ENCODE peak calls at places on chromosomes 7 and 10, in seven cellular contexts. V is lower leg skin, H is ovary, G is IMR-90, J is breast epithelium, I is stomach, L is adrenal gland. R is an unnamed sample.

GRCh38 chr10:5442056-5442989 is 30.0 kb downstream of the NET1 start:
- DNase-seq in V (no peak), H (no peak), G (peak), J (no peak), I (no peak), L (no peak), R (no peak)

GRCh38 chr10:3623746-3624145 is 161.3 kb downstream of the KLF6 start:
- DNase-seq in V (no peak), H (no peak), G (peak), J (peak), I (no peak), L (no peak), R (no peak)

GRCh38 chr10:61721431-61721830 is 58.7 kb downstream of the CABCOCO1 start:
- DNase-seq in V (no peak), H (no peak), G (no peak), J (no peak), I (no peak), L (no peak), R (no peak)

GRCh38 chr7:45117582-45117981 is 6.1 kb upstream of the TBRG4 start:
- DNase-seq in V (no peak), H (no peak), G (no peak), J (no peak), I (no peak), L (no peak), R (no peak)

GRCh38 chr10:69634759-69635425 is 4.8 kb downstream of the FAM241B start:
- DNase-seq in V (peak), H (no peak), G (no peak), J (peak), I (peak), L (no peak), R (peak)

GRCh38 chr10:133614830-133615580 is 11.6 kb downstream of the FRG2B start:
- DNase-seq in V (no peak), H (no peak), G (no peak), J (no peak), I (no peak), L (no peak), R (no peak)

GRCh38 chr7:135374736-135375135 is 135.2 kb downstream of the CNOT4 start:
- DNase-seq in V (no peak), H (no peak), G (no peak), J (no peak), I (no peak), L (no peak), R (no peak)

GRCh38 chr10:14707441-14707840 is 67.3 kb downstream of the FAM107B start:
- DNase-seq in V (no peak), H (no peak), G (no peak), J (no peak), I (no peak), L (no peak), R (no peak)

GRCh38 chr10:71293446-71294090 is 25.5 kb upstream of the SLC29A3 start:
- DNase-seq in V (no peak), H (no peak), G (no peak), J (no peak), I (no peak), L (no peak), R (no peak)

GRCh38 chr10:22681301-22681700 is 33.1 kb downstream of the PIP4K2A start:
- DNase-seq in V (no peak), H (no peak), G (no peak), J (no peak), I (no peak), L (no peak), R (no peak)

GRCh38 chr10:86306628-86307278 is 59.8 kb downstream of the GRID1 start:
- DNase-seq in V (peak), H (no peak), G (peak), J (no peak), I (no peak), L (no peak), R (no peak)

GRCh38 chr10:96365571-96365970 is 6.8 kb upstream of the OPALIN start:
- DNase-seq in V (peak), H (no peak), G (no peak), J (no peak), I (no peak), L (no peak), R (no peak)

GRCh38 chr7:51140203-51140938 is 176.2 kb downstream of the COBL start:
- DNase-seq in V (no peak), H (no peak), G (no peak), J (no peak), I (no peak), L (no peak), R (no peak)

GRCh38 chr7:112105584-112106540 is 100.3 kb downstream of the DOCK4 start:
- DNase-seq in V (no peak), H (no peak), G (no peak), J (no peak), I (no peak), L (no peak), R (no peak)

GRCh38 chr10:93790454-93790853 is 32.7 kb downstream of the LGI1 start:
- DNase-seq in V (no peak), H (no peak), G (no peak), J (no peak), I (no peak), L (no peak), R (no peak)

GRCh38 chr7:36357054-36357453 is 32.6 kb upstream of the ANLN start:
- DNase-seq in V (no peak), H (no peak), G (no peak), J (no peak), I (peak), L (no peak), R (no peak)

GRCh38 chr7:68491523-68492358 is 1106.5 kb upstream of the AUTS2 start:
- DNase-seq in V (no peak), H (no peak), G (no peak), J (no peak), I (no peak), L (no peak), R (no peak)

GRCh38 chr10:100696477-100696901 is 48.9 kb upstream of the PAX2 start:
- DNase-seq in V (no peak), H (no peak), G (no peak), J (no peak), I (no peak), L (no peak), R (no peak)

GRCh38 chr10:132516771-132517725 is 20.5 kb upstream of the INPP5A start:
- DNase-seq in V (peak), H (peak), G (peak), J (peak), I (peak), L (peak), R (peak)

GRCh38 chr10:103517234-103518085 is 24.0 kb downstream of the NEURL1 start:
- DNase-seq in V (peak), H (no peak), G (no peak), J (no peak), I (peak), L (no peak), R (peak)

GRCh38 chr10:131928248-131929095 is 27.7 kb downstream of the PPP2R2D start:
- DNase-seq in V (no peak), H (no peak), G (peak), J (no peak), I (peak), L (no peak), R (no peak)

GRCh38 chr7:121741896-121742295 is 131.1 kb upstream of the PTPRZ1 start:
- DNase-seq in V (no peak), H (no peak), G (no peak), J (no peak), I (no peak), L (no peak), R (no peak)

GRCh38 chr10:42979181-42979580 is 97.7 kb upstream of the RET start:
- DNase-seq in V (peak), H (no peak), G (no peak), J (no peak), I (peak), L (no peak), R (no peak)

GRCh38 chr10:113905756-113906155 is 51.3 kb downstream of the NHLRC2 start:
- DNase-seq in V (no peak), H (no peak), G (no peak), J (no peak), I (no peak), L (no peak), R (no peak)

GRCh38 chr10:32111585-32111984 is 55.4 kb upstream of the KIF5B start:
- DNase-seq in V (peak), H (no peak), G (no peak), J (no peak), I (no peak), L (no peak), R (no peak)

GRCh38 chr10:116329153-116329552 is 4.9 kb downstream of the CCDC172 start:
- DNase-seq in V (no peak), H (no peak), G (no peak), J (no peak), I (no peak), L (no peak), R (no peak)

GRCh38 chr10:11568578-11568977 is 42.9 kb downstream of the USP6NL start:
- DNase-seq in V (no peak), H (no peak), G (no peak), J (no peak), I (no peak), L (no peak), R (no peak)

GRCh38 chr10:11573497-11573896 is 38.0 kb downstream of the USP6NL start:
- DNase-seq in V (no peak), H (no peak), G (peak), J (no peak), I (no peak), L (no peak), R (no peak)

GRCh38 chr10:11576092-11576809 is 35.2 kb downstream of the USP6NL start:
- DNase-seq in V (no peak), H (no peak), G (no peak), J (no peak), I (no peak), L (no peak), R (no peak)

GRCh38 chr10:11570751-11571150 is 40.7 kb downstream of the USP6NL start:
- DNase-seq in V (no peak), H (no peak), G (no peak), J (no peak), I (no peak), L (no peak), R (no peak)
- TF ChIP-seq POLR2A in V (no peak), H (no peak), G (no peak), J (no peak), I (no peak), L (no peak), R (no peak)

GRCh38 chr10:81843042-81843441 is 32.0 kb upstream of the NRG3 start:
- DNase-seq in V (no peak), H (no peak), G (no peak), J (no peak), I (no peak), L (no peak), R (no peak)
- TF ChIP-seq CTCF in V (no peak), H (no peak), G (no peak), J (no peak), I (no peak), L (no peak), R (no peak)

GRCh38 chr7:37921340-37921805 is 933 bp downstream of the EPDR1 start:
- DNase-seq in V (no peak), H (peak), G (no peak), J (no peak), I (no peak), L (peak), R (peak)
- TF ChIP-seq POLR2A in V (no peak), H (no peak), G (no peak), J (no peak), I (no peak), L (no peak), R (no peak)

DNA sequence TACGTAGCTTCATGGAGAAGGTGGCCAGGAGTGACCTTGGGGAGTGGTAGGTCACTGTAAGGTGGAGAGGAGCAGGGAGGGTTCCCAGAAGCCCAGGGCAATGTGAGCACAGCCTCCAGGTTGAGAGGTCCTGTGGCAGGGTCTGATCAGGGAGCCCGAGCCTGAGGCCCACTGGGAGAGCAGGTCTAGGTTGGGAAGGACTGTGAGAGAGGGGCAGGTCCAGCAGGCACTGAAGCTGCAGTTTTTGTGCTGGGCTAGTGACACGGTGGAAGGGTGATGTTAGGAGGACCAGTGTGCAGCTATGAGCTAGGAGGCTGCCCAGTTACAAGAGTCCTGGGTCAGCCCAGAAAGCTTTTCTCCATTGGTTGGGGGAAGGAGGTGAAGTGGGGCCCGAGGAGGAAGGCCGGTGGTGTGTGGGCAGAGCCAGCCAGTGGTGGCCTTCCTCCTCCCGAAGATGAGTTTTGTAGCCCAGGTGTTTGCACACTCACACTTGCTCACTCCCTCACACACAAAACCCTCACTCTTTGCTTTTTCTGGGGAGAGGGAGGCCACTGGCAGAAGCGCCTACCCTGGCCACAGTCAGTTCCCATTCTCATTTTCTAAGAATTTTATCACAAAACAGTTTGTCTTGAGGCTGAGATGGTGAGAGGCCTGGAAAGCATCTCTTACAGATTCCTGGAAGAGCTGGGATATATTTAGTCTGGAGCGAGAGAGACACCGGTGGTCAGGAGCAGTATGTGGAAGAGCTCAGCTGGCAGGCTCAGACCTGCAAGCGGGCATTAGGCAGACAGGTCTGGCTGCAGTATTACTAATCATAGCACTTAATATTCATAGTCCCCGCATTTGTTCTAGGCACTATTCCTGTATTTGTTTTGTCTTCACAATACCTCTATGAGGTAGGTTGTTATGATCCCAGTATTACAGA is 57.1 kb downstream of the ZNF467 start:
- DNase-seq in V (no peak), H (no peak), G (peak), J (no peak), I (no peak), L (no peak), R (no peak)
- TF ChIP-seq CTCF in V (no peak), H (no peak), G (peak), J (no peak), I (no peak), L (no peak), R (no peak)

GRCh38 chr7:87599336-87599735 is 1.3 kb downstream of the ABCB1 start:
- DNase-seq in V (no peak), H (no peak), G (no peak), J (no peak), I (peak), L (peak), R (peak)

GRCh38 chr7:87598234-87599009 is 2.3 kb downstream of the ABCB1 start:
- DNase-seq in V (no peak), H (no peak), G (no peak), J (no peak), I (no peak), L (no peak), R (no peak)

GRCh38 chr7:87604264-87604663 is 3.6 kb upstream of the ABCB1 start:
- DNase-seq in V (no peak), H (no peak), G (no peak), J (no peak), I (no peak), L (no peak), R (no peak)

GRCh38 chr7:87596696-87597095 is 4.0 kb downstream of the ABCB1 start:
- DNase-seq in V (no peak), H (no peak), G (no peak), J (no peak), I (no peak), L (no peak), R (no peak)

DNA sequence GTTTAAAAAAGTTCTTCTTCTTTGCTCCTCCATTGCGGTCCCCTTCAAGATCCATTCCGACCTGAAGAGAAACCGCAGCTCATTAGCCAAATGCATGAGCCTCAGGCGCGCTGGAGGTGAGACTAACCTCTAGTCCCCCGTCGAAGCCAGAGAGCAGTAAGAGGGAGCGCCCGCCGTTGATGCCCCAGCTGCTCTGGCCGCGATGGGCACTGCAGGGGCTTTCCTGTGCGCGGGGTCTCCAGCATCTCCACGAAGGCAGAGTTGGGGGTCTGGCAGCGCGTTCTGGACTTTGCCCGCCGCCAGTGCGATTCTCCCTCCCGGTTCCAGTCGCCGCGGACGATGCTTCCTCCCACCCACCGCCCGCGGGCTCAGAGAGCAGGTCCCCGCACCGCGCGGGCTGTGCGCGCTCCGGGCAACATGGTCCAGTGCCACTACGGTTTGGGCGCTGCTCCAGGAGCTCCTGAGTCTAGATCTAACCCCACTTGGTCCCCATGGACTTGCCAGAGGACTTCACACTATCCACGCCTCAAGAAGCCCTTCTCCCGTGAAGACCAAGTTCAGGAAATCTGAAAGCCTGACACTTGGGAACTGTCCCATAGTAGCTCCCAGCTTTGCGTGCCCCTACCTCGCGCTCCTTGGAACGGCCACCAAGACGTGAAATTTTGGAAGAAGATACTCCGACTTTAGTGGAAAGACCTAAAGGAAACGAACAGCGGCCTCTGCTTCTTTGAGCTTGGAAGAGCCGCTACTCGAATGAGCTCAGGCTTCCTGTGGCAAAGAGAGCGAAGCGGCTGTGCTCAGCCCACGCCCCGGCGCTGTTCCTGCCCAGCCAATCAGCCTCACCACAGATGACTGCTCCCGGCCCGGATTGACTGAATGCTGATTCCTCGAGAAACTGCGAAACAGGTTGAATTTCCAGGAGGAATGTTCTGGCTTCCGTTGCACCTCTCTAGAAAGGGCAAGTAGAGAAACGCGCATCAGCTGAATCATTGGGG is at the start of gene ABCB1:
- DNase-seq in V (peak), H (peak), G (peak), J (peak), I (peak), L (peak), R (peak)
- TF ChIP-seq POLR2A in V (no peak), H (no peak), G (no peak), J (no peak), I (no peak), L (peak), R (peak)

GRCh38 chr10:112852308-112852707 is 97.7 kb upstream of the TCF7L2 start:
- DNase-seq in V (no peak), H (no peak), G (no peak), J (no peak), I (no peak), L (peak), R (peak)
- TF ChIP-seq CTCF in V (no peak), H (no peak), G (no peak), J (no peak), I (no peak), L (no peak), R (no peak)

DNA sequence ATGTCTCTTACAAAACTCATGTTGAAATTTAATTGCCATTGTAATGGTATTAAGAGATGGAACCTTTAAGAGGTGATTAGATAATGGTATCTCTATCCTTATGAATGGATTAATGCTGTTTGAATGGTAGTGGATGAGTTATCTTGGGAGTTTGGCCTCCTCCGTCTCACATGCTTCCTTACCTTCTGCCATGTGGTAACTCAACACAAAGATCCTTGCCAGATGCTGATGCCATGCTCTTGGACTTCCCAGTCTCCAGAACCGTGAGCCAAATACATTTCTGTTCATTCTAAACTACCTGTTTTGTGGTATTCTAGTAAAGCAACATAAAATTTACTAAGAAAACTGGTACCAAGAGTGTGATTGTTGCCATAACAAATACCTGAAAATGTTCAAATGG is 23.2 kb downstream of the PTEN start:
- DNase-seq in V (no peak), H (no peak), G (no peak), J (no peak), I (no peak), L (no peak), R (no peak)
- TF ChIP-seq POLR2A in V (no peak), H (no peak), G (no peak), J (no peak), I (no peak), L (no peak), R (no peak)

GRCh38 chr7:92134271-92135099 is at the start of gene CYP51A1:
- DNase-seq in V (peak), H (peak), G (peak), J (peak), I (peak), L (peak), R (peak)
- TF ChIP-seq CTCF in V (no peak), H (no peak), G (no peak), J (no peak), I (no peak), L (no peak), R (no peak)

DNA sequence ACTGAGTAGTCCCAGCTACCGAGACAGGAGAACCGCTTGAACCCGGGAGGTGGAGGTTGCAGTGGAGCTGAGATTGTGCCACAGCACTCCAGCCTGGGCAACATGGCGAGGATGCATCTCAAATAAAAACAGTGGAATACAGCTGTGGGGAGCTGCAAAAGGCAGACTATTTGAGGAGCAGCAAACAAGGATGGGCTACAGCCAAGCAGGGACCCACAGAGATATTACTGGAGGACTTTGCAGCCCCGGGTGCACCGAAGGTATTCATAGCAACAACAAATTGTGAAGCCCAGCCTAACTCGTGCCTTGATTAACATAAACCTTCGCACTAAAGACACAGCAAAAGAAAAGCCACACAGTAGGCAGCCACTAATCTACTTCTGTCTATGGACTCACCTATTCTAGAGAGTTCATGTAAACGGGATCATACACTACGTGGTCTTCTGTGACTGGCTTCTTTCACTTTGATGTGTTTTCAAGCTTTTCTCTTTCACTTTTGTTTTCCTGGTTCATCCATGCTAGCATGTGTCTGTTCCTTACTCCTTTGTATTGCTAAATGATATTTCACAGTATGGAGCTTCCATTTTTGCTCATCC is 34.0 kb downstream of the PODXL start:
- DNase-seq in V (no peak), H (no peak), G (no peak), J (no peak), I (no peak), L (peak), R (no peak)
- TF ChIP-seq POLR2A in V (no peak), H (no peak), G (no peak), J (no peak), I (no peak), L (no peak), R (no peak)